ENCODE peak calls at places on chromosomes 1 and 21, in four cellular contexts. B is AG04449, T is endothelial cell, E is EL. M is an unnamed sample.

GRCh38 chr1:111818081-111818480 is 62.4 kb downstream of the DDX20 start:
- DNase-seq in E (no peak), B (no peak), T (no peak), M (no peak)

GRCh38 chr1:193417945-193418744 is 231.7 kb upstream of the B3GALT2 start:
- DNase-seq in B (no peak), E (peak; percentile 45), T (no peak), M (no peak)

GRCh38 chr1:51240096-51240495 is 4.0 kb downstream of the RNF11 start:
- DNase-seq in E (no peak), T (no peak), B (no peak), M (no peak)

GRCh38 chr1:55636691-55637090 is 421.5 kb upstream of the USP24 start:
- DNase-seq in B (peak; percentile 19), E (peak; percentile 72), T (no peak), M (no peak)

GRCh38 chr1:94022471-94023189 is 98.3 kb downstream of the ABCA4 start:
- DNase-seq in E (peak; percentile 79), T (no peak), B (peak; percentile 96), M (no peak)

GRCh38 chr21:27688773-27689172 is 721.9 kb upstream of the ADAMTS5 start:
- DNase-seq in T (no peak), B (no peak), E (no peak), M (no peak)

GRCh38 chr1:89757532-89757931 is 63.3 kb upstream of the LRRC8D start:
- DNase-seq in T (peak; percentile 63), B (no peak), E (peak; percentile 6), M (no peak)

GRCh38 chr21:40671721-40672120 is 175.2 kb downstream of the DSCAM start:
- DNase-seq in T (no peak), E (peak; percentile 4), B (peak; percentile 14), M (no peak)

GRCh38 chr1:37574834-37575479 is 18.2 kb downstream of the DNALI1 start:
- DNase-seq in E (peak; percentile 84), B (peak; percentile 65), T (no peak), M (no peak)

GRCh38 chr1:156801409-156802121 is 15.1 kb downstream of the SH2D2A start:
- DNase-seq in E (peak; percentile 54), T (no peak), B (peak; percentile 87), M (no peak)

GRCh38 chr1:6601049-6601864 is 1.4 kb downstream of the KLHL21 start:
- DNase-seq in B (peak; percentile 58), E (peak; percentile 93), T (no peak), M (peak; percentile 72)

GRCh38 chr1:48873944-48874343 is 97.3 kb upstream of the BEND5 start:
- DNase-seq in T (no peak), E (no peak), B (no peak), M (no peak)

GRCh38 chr1:234000557-234001081 is 96.1 kb downstream of the SLC35F3 start:
- DNase-seq in B (no peak), E (no peak), T (no peak), M (no peak)

GRCh38 chr1:6948861-6949260 is 163.6 kb downstream of the CAMTA1 start:
- DNase-seq in T (no peak), B (no peak), E (peak; percentile 17), M (no peak)

GRCh38 chr21:27674037-27674436 is 707.1 kb upstream of the ADAMTS5 start:
- DNase-seq in B (peak; percentile 76), T (no peak), E (peak; percentile 77), M (no peak)

GRCh38 chr1:7430646-7431045 is 340.4 kb upstream of the VAMP3 start:
- DNase-seq in E (no peak), T (no peak), B (no peak), M (no peak)

GRCh38 chr1:12372180-12372579 is 142.3 kb downstream of the VPS13D start:
- DNase-seq in T (no peak), E (no peak), B (no peak), M (no peak)

GRCh38 chr1:111455642-111456031 is 6.4 kb downstream of the ATP5PB start:
- DNase-seq in E (no peak), B (no peak), T (no peak), M (no peak)

GRCh38 chr1:84687703-84688460 is 2.4 kb downstream of the SSX2IP start:
- DNase-seq in B (peak; percentile 53), T (no peak), E (peak; percentile 63), M (no peak)

GRCh38 chr1:206430031-206430983 is 40.0 kb upstream of the IKBKE start:
- DNase-seq in B (peak; percentile 62), E (peak; percentile 57), T (no peak), M (no peak)

GRCh38 chr1:202017385-202018225 is 7.2 kb downstream of the ELF3 start:
- DNase-seq in B (no peak), E (no peak), T (no peak), M (no peak)

GRCh38 chr1:81920245-81920740 is 119.6 kb downstream of the ADGRL2 start:
- DNase-seq in T (peak; percentile 26), B (peak; percentile 5), E (peak; percentile 6), M (no peak)

GRCh38 chr1:44464361-44464760 is 59.3 kb downstream of the RNF220 start:
- DNase-seq in T (no peak), E (peak; percentile 85), B (no peak), M (no peak)

GRCh38 chr1:44819594-44820327 is 11.4 kb downstream of the BTBD19 start:
- DNase-seq in E (peak; percentile 97), T (peak; percentile 69), B (peak; percentile 83), M (no peak)

GRCh38 chr1:183806650-183807049 is 1.7 kb downstream of the RGL1 start:
- DNase-seq in E (no peak), T (no peak), B (no peak), M (no peak)

GRCh38 chr1:67463298-67463960 is 33.2 kb upstream of the SERBP1 start:
- DNase-seq in T (no peak), B (no peak), E (no peak), M (no peak)

GRCh38 chr1:26346274-26347033 is 7.5 kb downstream of the CRYBG2 start:
- DNase-seq in T (no peak), E (no peak), B (no peak), M (no peak)

GRCh38 chr21:45424854-45425795 is 20.2 kb downstream of the COL18A1 start:
- DNase-seq in E (no peak), B (no peak), T (no peak), M (no peak)

GRCh38 chr21:15943009-15943666 is 213.4 kb downstream of the USP25 start:
- DNase-seq in B (no peak), T (no peak), E (peak; percentile 15), M (no peak)

GRCh38 chr1:32989160-32989894 is 24.7 kb upstream of the RNF19B start:
- DNase-seq in T (no peak), E (peak; percentile 95), B (peak; percentile 93), M (peak; percentile 6)

GRCh38 chr1:52532732-52533327 is 20.1 kb downstream of the TUT4 start:
- DNase-seq in B (no peak), E (no peak), T (no peak), M (no peak)

GRCh38 chr21:35178812-35179211 is 129.7 kb upstream of the RUNX1 start:
- DNase-seq in T (no peak), E (peak; percentile 71), B (no peak), M (peak; percentile 11)

GRCh38 chr1:2050482-2050792 is 226 bp downstream of the PRKCZ start:
- DNase-seq in E (no peak), T (no peak), B (no peak), M (peak; percentile 35)

GRCh38 chr21:35343046-35343816 is 294.1 kb upstream of the RUNX1 start:
- DNase-seq in E (no peak), T (no peak), B (no peak), M (no peak)

GRCh38 chr1:209808059-209808494 is 2.1 kb upstream of the IRF6 start:
- DNase-seq in B (peak; percentile 87), T (no peak), E (peak; percentile 97), M (no peak)

GRCh38 chr1:163670980-163671757 is 349.4 kb downstream of the NUF2 start:
- DNase-seq in B (no peak), T (no peak), E (no peak), M (no peak)